ENCODE peak calls at places on chromosomes 16 and 17, in eight cellular contexts. J, L, I, M, Y, W, G and T are unnamed samples. For H3K4me1, the result is how much of the 10 kb centered on the place peaks cover.

GRCh38 chr17:17017343-17018014 is 24.8 kb upstream of the MPRIP start:
- DNase-seq in I (no peak), J (no peak), G (no peak), L (no peak), W (no peak), Y (no peak), M (no peak), T (no peak)

GRCh38 chr17:74125160-74125559 is 78.3 kb upstream of the RPL38 start:
- DNase-seq in J (no peak), Y (no peak), L (no peak), G (no peak), I (no peak), W (no peak), M (no peak), T (no peak)

GRCh38 chr16:8718753-8719386 is 44.5 kb downstream of the ABAT start:
- DNase-seq in J (no peak), M (no peak), W (no peak), I (no peak), G (no peak), Y (no peak), L (peak), T (no peak)

GRCh38 chr16:35450648-35451047 is 1991.2 kb downstream of the TP53TG3F start:
- DNase-seq in G (no peak), J (no peak), M (no peak), Y (no peak), L (no peak), W (no peak), I (no peak), T (no peak)

GRCh38 chr17:73030501-73030911 is 62.0 kb downstream of the SLC39A11 start:
- DNase-seq in W (no peak), G (no peak), J (no peak), M (peak), I (no peak), Y (no peak), L (peak), T (no peak)

GRCh38 chr17:21283482-21284318 is 811 bp upstream of the MAP2K3 start:
- DNase-seq in M (no peak), Y (no peak), J (peak), G (peak), I (no peak), W (peak), L (peak), T (peak)

GRCh38 chr17:27554152-27554551 is 76.8 kb upstream of the LGALS9 start:
- DNase-seq in G (no peak), J (no peak), Y (no peak), W (no peak), M (no peak), I (no peak), L (no peak), T (no peak)

GRCh38 chr16:21116148-21116693 is 34.4 kb downstream of the DNAH3 start:
- DNase-seq in J (no peak), M (no peak), G (no peak), L (no peak), I (no peak), Y (no peak), W (no peak), T (no peak)

DNA sequence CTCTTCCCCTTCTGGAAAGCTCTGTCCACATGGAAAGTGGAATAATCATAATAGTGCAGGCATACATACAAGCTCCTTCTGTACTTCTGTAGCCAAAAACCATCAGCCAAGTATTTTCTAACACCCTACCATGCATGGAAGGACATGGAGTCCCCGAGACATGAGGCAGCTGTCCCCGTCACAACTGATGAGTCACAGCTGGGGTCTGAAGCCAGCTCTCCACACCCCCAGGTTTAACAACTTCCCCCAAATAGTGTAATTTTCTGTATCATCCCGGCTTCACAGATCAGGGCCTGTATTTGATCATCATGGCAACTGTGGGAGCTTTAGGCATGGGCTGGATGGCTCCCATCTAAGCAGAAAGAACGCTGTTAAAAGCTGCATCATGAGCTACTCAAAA is 16.6 kb downstream of the C16orf96 start:
- DNase-seq in I (no peak), G (no peak), J (no peak), L (peak), Y (peak), W (no peak), M (no peak), T (no peak)
- H3K4me1 ChIP-seq in I (under half), G (under half), J (under half), L (under half), Y (under half), W (under half), M (under half), T (under half)

GRCh38 chr17:42106009-42106408 is 6.5 kb downstream of the DHX58 start:
- DNase-seq in W (no peak), J (no peak), L (no peak), M (no peak), I (no peak), Y (no peak), G (no peak), T (no peak)

GRCh38 chr17:42109086-42109485 is 3.4 kb downstream of the DHX58 start:
- DNase-seq in L (no peak), J (no peak), W (no peak), M (no peak), I (no peak), Y (no peak), G (no peak), T (no peak)

GRCh38 chr17:42104264-42104663 is 6.0 kb upstream of the ZNF385C start:
- DNase-seq in G (no peak), J (no peak), L (no peak), W (no peak), I (no peak), Y (no peak), M (no peak), T (no peak)

GRCh38 chr17:42107597-42108576 is 4.6 kb downstream of the DHX58 start:
- DNase-seq in G (no peak), M (peak), J (peak), I (peak), L (peak), Y (peak), W (peak), T (peak)

GRCh38 chr17:42107124-42107523 is 5.4 kb downstream of the DHX58 start:
- DNase-seq in W (no peak), G (no peak), Y (no peak), I (no peak), J (no peak), L (no peak), M (no peak), T (no peak)
- H3K4me3 ChIP-seq in W (peak), G (peak), Y (peak), I (no peak), J (no peak), L (no peak), M (peak), T (no peak)

GRCh38 chr17:28989028-28989427 is 16.8 kb downstream of the SEZ6 start:
- DNase-seq in J (no peak), L (no peak), G (no peak), I (no peak), Y (no peak), W (no peak), M (no peak), T (no peak)

GRCh38 chr17:28988475-28988874 is 17.4 kb downstream of the SEZ6 start:
- DNase-seq in J (no peak), Y (no peak), W (no peak), I (no peak), M (no peak), L (no peak), G (no peak), T (no peak)

GRCh38 chr17:28985950-28986713 is 19.7 kb downstream of the SEZ6 start:
- DNase-seq in M (no peak), Y (no peak), G (no peak), L (no peak), W (no peak), I (no peak), J (no peak), T (no peak)

GRCh38 chr17:28983286-28984240 is 22.3 kb downstream of the SEZ6 start:
- DNase-seq in J (no peak), M (no peak), Y (no peak), G (no peak), L (peak), W (no peak), I (no peak), T (no peak)

GRCh38 chr17:28986714-28987367 is 19.0 kb downstream of the SEZ6 start:
- DNase-seq in I (no peak), G (no peak), L (no peak), J (no peak), Y (no peak), W (no peak), M (no peak), T (no peak)
- H3K4me1 ChIP-seq in I (under half), G (under half), L (under half), J (under half), Y (under half), W (under half), M (under half), T (under half)

DNA sequence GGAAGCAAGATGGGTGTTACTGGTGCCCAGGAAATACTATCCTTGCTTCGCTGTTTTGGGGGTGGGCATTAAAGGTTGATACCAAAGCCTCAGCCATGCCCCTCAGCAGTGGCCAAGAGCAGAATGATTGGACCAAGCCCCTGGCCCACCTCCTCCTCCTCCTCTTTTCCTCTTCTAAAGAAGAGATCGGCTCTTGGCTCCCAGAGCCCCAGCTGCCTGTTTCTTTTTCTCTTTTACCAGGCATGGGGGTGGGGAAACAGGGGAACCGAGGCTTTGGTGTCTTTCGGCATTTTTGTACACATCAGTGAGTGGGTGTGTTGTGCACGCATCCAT is 5.8 kb downstream of the THRA start:
- DNase-seq in M (no peak), W (no peak), Y (no peak), I (no peak), J (no peak), G (no peak), L (no peak), T (no peak)
- H3K4me3 ChIP-seq in M (peak), W (no peak), Y (peak), I (no peak), J (no peak), G (peak), L (no peak), T (peak)

GRCh38 chr16:12091569-12092346 is 115.2 kb downstream of the SNX29 start:
- DNase-seq in W (no peak), G (no peak), M (no peak), J (no peak), L (no peak), Y (no peak), I (no peak), T (no peak)

GRCh38 chr16:12094537-12095265 is 118.2 kb downstream of the SNX29 start:
- DNase-seq in L (no peak), I (no peak), Y (no peak), M (no peak), J (no peak), W (no peak), G (no peak), T (no peak)

GRCh38 chr16:12093902-12094301 is 117.4 kb downstream of the SNX29 start:
- DNase-seq in I (no peak), L (no peak), W (no peak), G (no peak), Y (no peak), J (no peak), M (no peak), T (no peak)

GRCh38 chr16:12090162-12090552 is 113.6 kb downstream of the SNX29 start:
- DNase-seq in M (no peak), W (no peak), J (no peak), L (no peak), I (no peak), G (no peak), Y (no peak), T (no peak)

DNA sequence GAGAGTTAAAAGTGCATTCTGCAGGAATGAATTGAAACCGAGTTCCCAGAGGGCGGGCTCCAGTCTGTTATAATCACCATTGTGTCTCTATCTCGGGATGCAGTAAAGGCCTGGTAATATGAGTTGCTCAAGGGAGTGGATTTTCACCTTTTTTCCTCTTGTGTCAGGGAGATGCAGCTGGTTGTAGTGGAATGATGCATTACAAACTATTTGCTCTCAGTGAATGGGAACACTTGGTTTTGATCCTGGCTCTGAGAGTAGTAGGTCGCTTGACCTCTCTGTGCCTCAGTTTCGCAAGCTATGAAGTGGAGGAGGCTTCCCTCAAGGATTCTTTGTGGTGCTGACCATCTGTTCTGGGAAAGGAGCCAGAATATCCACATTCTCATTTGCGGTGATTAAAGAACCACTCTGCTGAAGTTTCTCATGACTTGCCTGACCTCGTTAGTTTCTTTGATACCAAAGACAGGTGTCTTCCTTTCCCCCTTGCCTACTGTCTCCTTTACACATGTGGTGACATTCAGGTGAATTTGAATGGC is 115.9 kb downstream of the SNX29 start:
- DNase-seq in G (no peak), Y (no peak), J (no peak), M (no peak), L (no peak), I (no peak), W (peak), T (no peak)
- H3K4me1 ChIP-seq in G (under half), Y (half or more), J (under half), M (under half), L (under half), I (under half), W (under half), T (under half)

GRCh38 chr17:50638851-50639767 is 4.4 kb downstream of the ABCC3 start:
- DNase-seq in W (peak), M (peak), Y (peak), L (peak), G (peak), I (peak), J (peak), T (no peak)
- H3K4me3 ChIP-seq in W (peak), M (no peak), Y (no peak), L (no peak), G (no peak), I (no peak), J (no peak), T (no peak)

DNA sequence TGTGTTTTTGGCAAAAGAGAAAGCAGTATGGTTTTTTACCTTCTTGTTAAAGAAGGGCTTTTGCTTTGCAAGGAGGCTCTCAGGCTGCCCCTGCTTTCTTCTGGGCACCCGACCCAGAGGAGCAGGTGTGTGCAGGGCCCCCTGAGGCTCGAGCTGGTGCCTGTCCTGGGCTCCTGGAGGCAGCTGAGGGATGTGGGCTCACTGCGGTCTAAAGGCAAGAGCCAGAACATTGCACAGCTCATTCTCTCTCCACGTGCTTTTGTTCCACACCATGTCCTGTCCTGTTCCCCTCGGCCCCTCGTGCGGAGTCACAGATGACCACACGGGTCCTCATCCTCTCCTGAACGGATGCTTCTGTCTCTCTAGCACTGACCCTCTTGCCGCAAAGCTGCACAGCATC is 36.7 kb upstream of the CAPN15 start:
- DNase-seq in G (no peak), Y (no peak), J (no peak), I (no peak), W (no peak), L (no peak), M (no peak), T (no peak)
- H3K4me1 ChIP-seq in G (under half), Y (under half), J (under half), I (under half), W (under half), L (under half), M (under half), T (under half)

GRCh38 chr17:39652635-39653315 is 12.4 kb upstream of the TCAP start:
- DNase-seq in M (no peak), I (no peak), J (no peak), Y (no peak), W (no peak), L (no peak), G (no peak), T (no peak)

GRCh38 chr17:39650121-39650579 is 13.2 kb downstream of the STARD3 start:
- DNase-seq in Y (no peak), J (no peak), L (no peak), M (no peak), I (no peak), G (no peak), W (peak), T (no peak)

GRCh38 chr17:39653316-39653661 is 11.9 kb upstream of the TCAP start:
- DNase-seq in I (no peak), W (no peak), Y (no peak), G (no peak), L (no peak), M (no peak), J (no peak), T (no peak)

GRCh38 chr17:39653662-39654331 is 11.4 kb upstream of the TCAP start:
- DNase-seq in I (peak), J (peak), L (peak), W (no peak), G (peak), M (peak), Y (peak), T (peak)

GRCh38 chr17:39651908-39652634 is 13.1 kb upstream of the TCAP start:
- DNase-seq in W (no peak), Y (no peak), M (no peak), L (no peak), G (no peak), J (peak), I (no peak), T (no peak)
- H3K4me3 ChIP-seq in W (no peak), Y (no peak), M (no peak), L (no peak), G (no peak), J (no peak), I (no peak), T (no peak)

GRCh38 chr17:1511756-1512321 is 4.6 kb downstream of the INPP5K start:
- DNase-seq in M (peak), G (no peak), Y (no peak), W (no peak), J (peak), L (no peak), I (peak), T (no peak)

GRCh38 chr17:1509255-1509943 is 7.0 kb downstream of the INPP5K start:
- DNase-seq in W (no peak), Y (no peak), J (peak), I (no peak), M (peak), L (no peak), G (no peak), T (no peak)

GRCh38 chr17:1512351-1512750 is 4.1 kb downstream of the INPP5K start:
- DNase-seq in Y (no peak), W (no peak), I (no peak), M (no peak), J (no peak), G (no peak), L (no peak), T (no peak)

GRCh38 chr17:1515640-1516402 is 591 bp downstream of the INPP5K start:
- DNase-seq in M (peak), G (no peak), L (peak), W (peak), Y (no peak), I (peak), J (peak), T (peak)

GRCh38 chr17:1511290-1511689 is 5.1 kb downstream of the INPP5K start:
- DNase-seq in L (no peak), W (no peak), Y (peak), G (no peak), M (peak), J (peak), I (peak), T (no peak)
- H3K4me1 ChIP-seq in L (under half), W (under half), Y (half or more), G (under half), M (under half), J (under half), I (half or more), T (under half)

GRCh38 chr17:48647103-48647963 is 21.2 kb upstream of the HOXB9 start:
- DNase-seq in I (no peak), L (no peak), Y (no peak), W (no peak), G (no peak), J (peak), M (peak), T (no peak)
- H3K4me3 ChIP-seq in I (peak), L (no peak), Y (peak), W (peak), G (peak), J (peak), M (peak), T (peak)